ENCODE peak calls at places on chromosomes 4 and X, in ten cellular contexts. I, C, M, X, P, B, U, A, Y and R are unnamed samples.

GRCh38 chrX:50459615-50460014 is 11.0 kb downstream of the DGKK start:
- DNase-seq in C (no peak), M (no peak), X (no peak), P (no peak), B (no peak), U (no peak), A (no peak), I (no peak), Y (no peak), R (no peak)

GRCh38 chrX:140661657-140662056 is 47.9 kb upstream of the LINC00632 start:
- DNase-seq in C (no peak), B (no peak), M (no peak), A (no peak), X (no peak), Y (no peak), U (no peak), P (peak; percentile 0), I (no peak), R (no peak)

GRCh38 chr4:188454573-188454972 is 315.3 kb downstream of the TRIML1 start:
- DNase-seq in P (no peak), C (no peak), X (no peak), A (no peak), B (no peak), I (no peak), M (no peak), Y (no peak), U (no peak), R (no peak)

GRCh38 chr4:102789317-102789717 is 28.5 kb upstream of the MANBA start:
- DNase-seq in U (peak; percentile 65), X (peak; percentile 15), B (peak; percentile 21), Y (no peak), I (no peak), C (peak; percentile 40), M (no peak), A (no peak), P (peak; percentile 84), R (no peak)

GRCh38 chr4:79820427-79820826 is 252.6 kb downstream of the ANTXR2 start:
- DNase-seq in C (no peak), A (no peak), Y (no peak), M (no peak), U (no peak), P (no peak), B (no peak), I (no peak), X (no peak), R (no peak)

GRCh38 chr4:124278477-124278876 is 434.1 kb downstream of the ANKRD50 start:
- DNase-seq in I (peak; percentile 10), B (no peak), C (peak; percentile 18), P (peak; percentile 90), X (no peak), A (no peak), M (no peak), U (no peak), Y (peak; percentile 29), R (no peak)

GRCh38 chrX:40098264-40099045 is 697 bp upstream of the BCOR start:
- DNase-seq in U (no peak), X (peak; percentile 83), Y (peak; percentile 64), P (peak; percentile 63), M (peak; percentile 45), C (no peak), I (no peak), B (peak; percentile 40), A (peak; percentile 69), R (peak; percentile 41)

GRCh38 chrX:150688911-150689451 is 4.2 kb upstream of the MTMR1 start:
- DNase-seq in I (peak; percentile 29), Y (no peak), X (peak; percentile 22), U (peak; percentile 84), M (no peak), B (peak; percentile 39), A (no peak), C (peak; percentile 91), P (peak; percentile 60), R (no peak)

GRCh38 chrX:9851890-9852289 is 65.7 kb downstream of the SHROOM2 start:
- DNase-seq in A (no peak), Y (no peak), C (no peak), I (no peak), U (no peak), P (no peak), B (no peak), M (no peak), X (no peak), R (no peak)

GRCh38 chrX:70479970-70480659 is 35.5 kb downstream of the DLG3 start:
- DNase-seq in Y (no peak), X (peak; percentile 36), U (no peak), M (no peak), B (peak; percentile 8), C (peak; percentile 29), I (no peak), P (peak; percentile 54), A (no peak), R (peak; percentile 26)

GRCh38 chr4:74133786-74134499 is 24.0 kb upstream of the MTHFD2L start:
- DNase-seq in Y (peak; percentile 27), P (peak; percentile 97), X (peak; percentile 83), B (peak; percentile 90), M (peak; percentile 65), I (peak; percentile 54), C (peak; percentile 95), U (peak; percentile 65), A (no peak), R (peak; percentile 82)

GRCh38 chr4:8208565-8208964 is 9.5 kb downstream of the SH3TC1 start:
- DNase-seq in Y (no peak), A (no peak), X (no peak), I (no peak), C (no peak), P (no peak), B (no peak), M (no peak), U (no peak), R (no peak)

GRCh38 chr4:1400861-1401408 is 5.3 kb downstream of the NKX1-1 start:
- DNase-seq in X (no peak), B (no peak), M (no peak), U (no peak), A (no peak), P (no peak), C (no peak), I (no peak), Y (peak; percentile 30), R (peak; percentile 3)

GRCh38 chrX:48958635-48959094 is 1.3 kb upstream of the OTUD5 start:
- DNase-seq in I (peak; percentile 21), P (peak; percentile 67), X (peak; percentile 65), U (peak; percentile 21), C (peak; percentile 65), M (peak; percentile 51), A (no peak), Y (no peak), B (peak; percentile 57), R (no peak)

GRCh38 chr4:101527186-101527585 is 179.9 kb upstream of the PPP3CA start:
- DNase-seq in M (no peak), B (no peak), U (no peak), P (no peak), A (peak; percentile 34), X (no peak), C (no peak), I (no peak), Y (no peak), R (no peak)

GRCh38 chr4:185500035-185500434 is 28.5 kb upstream of the CCDC110 start:
- DNase-seq in Y (no peak), X (no peak), U (no peak), C (no peak), M (no peak), I (peak; percentile 29), B (no peak), P (no peak), A (no peak), R (no peak)

GRCh38 chr4:185508162-185508561 is 27.1 kb downstream of the PDLIM3 start:
- DNase-seq in B (no peak), X (peak; percentile 22), P (no peak), A (no peak), C (no peak), I (peak; percentile 54), Y (no peak), U (no peak), M (no peak), R (no peak)

GRCh38 chr4:185506422-185506821 is 28.9 kb downstream of the PDLIM3 start:
- DNase-seq in Y (no peak), M (no peak), P (no peak), A (no peak), I (no peak), U (no peak), C (no peak), B (no peak), X (no peak), R (no peak)

GRCh38 chr4:185500576-185500975 is 29.0 kb upstream of the CCDC110 start:
- DNase-seq in C (no peak), A (no peak), B (no peak), I (no peak), X (no peak), P (no peak), M (no peak), U (no peak), Y (no peak), R (no peak)

GRCh38 chr4:185504098-185505047 is 30.9 kb downstream of the PDLIM3 start:
- DNase-seq in A (no peak), C (peak; percentile 75), X (no peak), M (peak; percentile 57), Y (no peak), P (peak; percentile 77), I (peak; percentile 95), U (peak; percentile 51), B (no peak), R (peak; percentile 73)
- TF ChIP-seq CTCF in A (no peak), C (no peak), X (no peak), M (no peak), Y (no peak), P (no peak), I (peak; percentile 17), U (no peak), B (no peak), R (no peak)

GRCh38 chrX:11566814-11567213 is 98.9 kb downstream of the ARHGAP6 start:
- DNase-seq in I (no peak), B (no peak), C (no peak), U (no peak), X (no peak), A (no peak), Y (no peak), P (no peak), M (no peak), R (no peak)
- H3K27me3 ChIP-seq in I (no peaks in the 10 kb centered on the region), B (no peaks in the 10 kb centered on the region), C (no peaks in the 10 kb centered on the region), U (no peaks in the 10 kb centered on the region), X (no peaks in the 10 kb centered on the region), A (no peaks in the 10 kb centered on the region), Y (peaks cover 8% of the 10 kb centered on the region), P (no peaks in the 10 kb centered on the region), M (no peaks in the 10 kb centered on the region), R (no peaks in the 10 kb centered on the region)

GRCh38 chr4:140252144-140252741 is 98.3 kb upstream of the MAML3 start:
- DNase-seq in A (no peak), M (peak; percentile 65), C (no peak), B (peak; percentile 41), U (no peak), X (peak; percentile 47), Y (peak; percentile 69), I (no peak), P (peak; percentile 27), R (peak; percentile 67)
- H3K4me3 ChIP-seq in A (no peak overlapping the region), M (peak overlapping the region; percentile 69), C (peak overlapping the region; percentile 57), B (peak overlapping the region; percentile 37), U (peak overlapping the region; percentile 55), X (peak overlapping the region; percentile 53), Y (peak overlapping the region; percentile 47), I (no peak overlapping the region), P (peak overlapping the region; percentile 14), R (peak overlapping the region; percentile 63)

DNA sequence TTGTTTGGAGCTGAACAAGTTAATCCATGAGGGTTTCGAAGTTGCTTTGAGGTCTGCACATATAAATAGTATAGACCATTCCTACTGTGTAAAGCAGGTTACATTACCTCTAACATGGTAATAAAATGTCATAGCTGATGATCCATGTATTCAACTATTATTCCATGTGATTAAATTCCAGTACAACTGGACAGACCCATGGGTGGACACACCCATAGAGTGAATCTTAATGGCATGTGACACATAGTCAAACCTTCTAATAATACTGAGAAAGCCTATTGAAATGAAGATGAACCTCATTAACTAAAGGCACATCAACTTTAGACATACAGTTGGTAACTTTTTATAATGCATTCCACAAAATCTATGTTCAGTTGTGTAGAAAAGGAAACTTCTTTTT is 28.5 kb downstream of the FHIP1A start:
- DNase-seq in X (no peak), C (no peak), Y (no peak), M (no peak), A (no peak), I (no peak), U (no peak), P (no peak), B (no peak), R (no peak)
- TF ChIP-seq CTCF in X (no peak), C (no peak), Y (no peak), M (no peak), A (no peak), I (no peak), U (no peak), P (no peak), B (no peak), R (no peak)